ENCODE peak calls at places on chromosomes 1 and 21, in eight cellular contexts. One of them, this sample, is unnamed.

GRCh38 chr1:55456961-55457360 is 241.8 kb upstream of the USP24 start:
- DNase-seq in astrocyte of the spinal cord: no peak
- DNase-seq in right atrium auricular region: no peak
- DNase-seq in HTR-8/SVneo: no peak
- DNase-seq in NCI-H1694 treated with DMSO at 0.1 percent for 48 hours: no peak
- DNase-seq in adrenal gland: no peak
- DNase-seq in NCI-H1436: no peak
- DNase-seq in NCI-H1105: no peak
- DNase-seq in this sample: no peak

GRCh38 chr1:119046429-119047039 is 58.4 kb upstream of the TBX15 start:
- DNase-seq in astrocyte of the spinal cord: peak
- DNase-seq in right atrium auricular region: peak
- DNase-seq in HTR-8/SVneo: no peak
- DNase-seq in NCI-H1694 treated with DMSO at 0.1 percent for 48 hours: no peak
- DNase-seq in adrenal gland: no peak
- DNase-seq in NCI-H1436: no peak
- DNase-seq in NCI-H1105: no peak
- DNase-seq in this sample: peak

GRCh38 chr1:216193839-216194443 is 229.3 kb downstream of the USH2A start:
- DNase-seq in astrocyte of the spinal cord: no peak
- DNase-seq in right atrium auricular region: no peak
- DNase-seq in HTR-8/SVneo: no peak
- DNase-seq in NCI-H1694 treated with DMSO at 0.1 percent for 48 hours: no peak
- DNase-seq in adrenal gland: no peak
- DNase-seq in NCI-H1436: no peak
- DNase-seq in NCI-H1105: no peak
- DNase-seq in this sample: no peak

GRCh38 chr21:46667735-46668380 is 32.4 kb downstream of the PRMT2 start:
- DNase-seq in astrocyte of the spinal cord: peak
- DNase-seq in right atrium auricular region: no peak
- DNase-seq in HTR-8/SVneo: peak
- DNase-seq in NCI-H1694 treated with DMSO at 0.1 percent for 48 hours: no peak
- DNase-seq in adrenal gland: no peak
- DNase-seq in NCI-H1436: peak
- DNase-seq in NCI-H1105: peak
- DNase-seq in this sample: peak

GRCh38 chr1:3187415-3188149 is 118.6 kb downstream of the PRDM16 start:
- DNase-seq in astrocyte of the spinal cord: no peak
- DNase-seq in right atrium auricular region: no peak
- DNase-seq in HTR-8/SVneo: no peak
- DNase-seq in NCI-H1694 treated with DMSO at 0.1 percent for 48 hours: no peak
- DNase-seq in adrenal gland: no peak
- DNase-seq in NCI-H1436: no peak
- DNase-seq in NCI-H1105: no peak
- DNase-seq in this sample: no peak

GRCh38 chr1:67429011-67429527 is 1.1 kb downstream of the SERBP1 start:
- DNase-seq in astrocyte of the spinal cord: no peak
- DNase-seq in right atrium auricular region: no peak
- DNase-seq in HTR-8/SVneo: no peak
- DNase-seq in NCI-H1694 treated with DMSO at 0.1 percent for 48 hours: peak
- DNase-seq in adrenal gland: no peak
- DNase-seq in NCI-H1436: no peak
- DNase-seq in NCI-H1105: no peak
- DNase-seq in this sample: peak

GRCh38 chr1:15146142-15146541 is 7.4 kb upstream of the TMEM51 start:
- DNase-seq in astrocyte of the spinal cord: no peak
- DNase-seq in right atrium auricular region: no peak
- DNase-seq in HTR-8/SVneo: no peak
- DNase-seq in NCI-H1694 treated with DMSO at 0.1 percent for 48 hours: no peak
- DNase-seq in adrenal gland: no peak
- DNase-seq in NCI-H1436: no peak
- DNase-seq in NCI-H1105: no peak
- DNase-seq in this sample: peak

GRCh38 chr21:8997011-8997440 is 1524.4 kb upstream of the TPTE start:
- DNase-seq in astrocyte of the spinal cord: no peak
- DNase-seq in right atrium auricular region: no peak
- DNase-seq in HTR-8/SVneo: no peak
- DNase-seq in NCI-H1694 treated with DMSO at 0.1 percent for 48 hours: peak
- DNase-seq in adrenal gland: no peak
- DNase-seq in NCI-H1436: no peak
- DNase-seq in NCI-H1105: no peak
- DNase-seq in this sample: no peak

GRCh38 chr1:1089731-1090423 is 15.8 kb upstream of the RNF223 start:
- DNase-seq in astrocyte of the spinal cord: no peak
- DNase-seq in right atrium auricular region: no peak
- DNase-seq in HTR-8/SVneo: no peak
- DNase-seq in NCI-H1694 treated with DMSO at 0.1 percent for 48 hours: no peak
- DNase-seq in adrenal gland: no peak
- DNase-seq in NCI-H1436: no peak
- DNase-seq in NCI-H1105: no peak
- DNase-seq in this sample: no peak